ENCODE peak calls at places on chromosome 7, in eight cellular contexts. B is suprapubic skin, I is heart left ventricle, F is HCT116, V is A549, X is adrenal gland, Y is HepG2, E is right lobe of liver. K is an unnamed sample.
A peak's percentile ranks its signal among the peaks of the same experiment; 100 is the strongest.

GRCh38 chr7:140054751-140055150 is 8.0 kb downstream of the PARP12 start:
- DNase-seq in Y (no peak), I (no peak), E (no peak), B (no peak), X (no peak), V (no peak), F (no peak), K (no peak)

GRCh38 chr7:80346704-80347103 is 165.2 kb downstream of the GNAT3 start:
- DNase-seq in E (no peak), V (peak; percentile 10), B (no peak), I (no peak), F (peak; percentile 41), Y (no peak), X (no peak), K (no peak)

GRCh38 chr7:157670490-157671357 is 333.9 kb downstream of the DNAJB6 start:
- DNase-seq in B (peak; percentile 32), I (no peak), Y (no peak), X (no peak), F (no peak), E (no peak), V (no peak), K (no peak)

GRCh38 chr7:155864271-155864985 is 52.2 kb upstream of the SHH start:
- DNase-seq in V (no peak), E (no peak), I (no peak), X (no peak), Y (no peak), F (no peak), B (peak; percentile 14), K (no peak)

GRCh38 chr7:73716318-73716890 is 3.1 kb downstream of the STX1A start:
- DNase-seq in E (no peak), B (no peak), X (no peak), Y (no peak), F (no peak), I (no peak), V (peak; percentile 53), K (no peak)

GRCh38 chr7:12692035-12692434 is 4.6 kb downstream of the ARL4A start:
- DNase-seq in B (no peak), V (no peak), E (no peak), X (no peak), I (no peak), F (no peak), Y (no peak), K (no peak)

GRCh38 chr7:1676550-1677071 is 6.5 kb downstream of the ELFN1 start:
- DNase-seq in F (no peak), E (no peak), V (no peak), B (no peak), X (no peak), I (no peak), Y (no peak), K (peak; percentile 65)

GRCh38 chr7:125136755-125137547 is 207.3 kb upstream of the POT1 start:
- DNase-seq in E (no peak), B (no peak), V (peak; percentile 1), I (no peak), X (no peak), F (peak; percentile 12), Y (no peak), K (no peak)

GRCh38 chr7:16347461-16348192 is 73.7 kb downstream of the CRPPA start:
- DNase-seq in I (no peak), F (no peak), V (no peak), E (no peak), B (no peak), X (no peak), Y (no peak), K (no peak)

GRCh38 chr7:143463556-143463955 is 14.1 kb upstream of the TAS2R41 start:
- DNase-seq in V (no peak), B (no peak), Y (no peak), I (no peak), X (no peak), F (no peak), E (no peak), K (no peak)

GRCh38 chr7:140230517-140230861 is 53.7 kb upstream of the KDM7A start:
- DNase-seq in I (peak; percentile 67), Y (peak; percentile 35), V (no peak), E (peak; percentile 70), F (no peak), X (no peak), B (no peak), K (peak; percentile 93)

GRCh38 chr7:69115788-69116187 is 482.5 kb upstream of the AUTS2 start:
- DNase-seq in I (no peak), X (no peak), B (no peak), Y (no peak), F (no peak), V (no peak), E (no peak), K (peak; percentile 12)

GRCh38 chr7:13028036-13028730 is 340.8 kb downstream of the ARL4A start:
- DNase-seq in B (no peak), Y (no peak), V (no peak), F (no peak), E (no peak), X (no peak), I (no peak), K (no peak)

GRCh38 chr7:17774248-17774647 is 166.0 kb downstream of the SNX13 start:
- DNase-seq in E (no peak), Y (no peak), F (no peak), I (no peak), V (peak; percentile 18), B (no peak), X (no peak), K (no peak)

GRCh38 chr7:143884978-143885559 is 16.9 kb downstream of the TCAF1 start:
- DNase-seq in V (no peak), X (peak; percentile 61), B (no peak), E (peak; percentile 34), I (peak; percentile 35), F (no peak), Y (no peak), K (no peak)

GRCh38 chr7:101733713-101734475 is 83.5 kb upstream of the CUX1 start:
- DNase-seq in X (peak; percentile 57), B (no peak), E (peak; percentile 62), V (no peak), Y (peak; percentile 57), I (peak; percentile 49), F (no peak), K (no peak)

GRCh38 chr7:149780056-149780455 is 6.7 kb upstream of the ZNF467 start:
- DNase-seq in B (no peak), F (no peak), V (no peak), E (no peak), X (no peak), I (no peak), Y (no peak), K (no peak)

GRCh38 chr7:112069879-112070321 is 136.3 kb downstream of the DOCK4 start:
- DNase-seq in X (no peak), F (no peak), E (no peak), I (no peak), Y (no peak), B (no peak), V (no peak), K (no peak)

GRCh38 chr7:16564909-16565426 is 38.3 kb downstream of the LRRC72 start:
- DNase-seq in B (no peak), X (no peak), Y (peak; percentile 38), V (peak; percentile 58), F (peak; percentile 66), E (no peak), I (no peak), K (no peak)

GRCh38 chr7:123557016-123557630 is 495 bp downstream of the NDUFA5 start:
- DNase-seq in E (no peak), F (no peak), Y (no peak), V (no peak), B (no peak), I (no peak), X (no peak), K (no peak)

GRCh38 chr7:66556549-66557213 is 72.0 kb upstream of the KCTD7 start:
- DNase-seq in X (no peak), E (no peak), Y (no peak), V (no peak), B (no peak), I (no peak), F (no peak), K (peak; percentile 81)

GRCh38 chr7:20783716-20784310 is 2.9 kb downstream of the SP8 start:
- DNase-seq in I (no peak), E (peak; percentile 54), F (no peak), V (no peak), X (no peak), B (no peak), Y (no peak), K (peak; percentile 85)
- H3K4me3 ChIP-seq in I (peak overlapping the region; percentile 27), E (no peak overlapping the region), F (no peak overlapping the region), V (no peak overlapping the region), X (peak overlapping the region; percentile 36), B (peak overlapping the region; percentile 51), Y (no peak overlapping the region), K (peak overlapping the region; percentile 2)

DNA sequence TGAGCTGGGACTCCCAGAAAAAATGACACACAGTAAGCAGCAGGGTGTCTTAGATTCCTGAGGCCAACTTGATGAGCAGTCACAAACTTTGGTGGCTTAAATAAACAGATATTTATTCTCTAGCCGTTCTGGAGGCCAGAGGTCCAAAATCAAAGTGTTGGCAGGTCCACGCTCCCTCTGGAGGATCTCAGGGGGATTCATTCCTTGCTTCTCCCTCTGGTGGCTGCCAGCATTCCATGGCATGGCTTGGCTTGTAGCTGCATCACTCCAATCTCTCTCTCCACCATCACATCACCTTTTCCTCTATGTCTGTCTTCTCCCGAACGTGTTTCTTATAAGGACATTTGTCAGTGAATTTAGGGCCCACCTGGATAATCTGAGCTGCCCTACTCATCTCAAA is 98.4 kb downstream of the OSBPL3 start:
- DNase-seq in X (no peak), V (peak; percentile 44), B (no peak), I (no peak), Y (peak; percentile 50), E (no peak), F (no peak), K (no peak)
- TF ChIP-seq CTCF in X (no peak), V (peak; percentile 18), B (no peak), I (no peak), Y (peak; percentile 52), E (no peak), F (peak; percentile 67), K (no peak)

GRCh38 chr7:99344061-99344647 is 18.5 kb downstream of the ARPC1A start:
- DNase-seq in E (no peak), B (no peak), V (no peak), Y (no peak), F (no peak), X (no peak), I (no peak), K (peak; percentile 78)
- TF ChIP-seq POLR2A in E (no peak), B (no peak), V (no peak), Y (no peak), F (no peak), X (no peak), I (no peak), K (no peak)

GRCh38 chr7:25117226-25118047 is 7.6 kb downstream of the CYCS start:
- DNase-seq in X (no peak), E (no peak), B (no peak), F (no peak), Y (peak; percentile 39), V (no peak), I (no peak), K (no peak)
- H3K4me3 ChIP-seq in X (no peak overlapping the region), E (no peak overlapping the region), B (no peak overlapping the region), F (no peak overlapping the region), Y (no peak overlapping the region), V (no peak overlapping the region), I (no peak overlapping the region), K (no peak overlapping the region)

DNA sequence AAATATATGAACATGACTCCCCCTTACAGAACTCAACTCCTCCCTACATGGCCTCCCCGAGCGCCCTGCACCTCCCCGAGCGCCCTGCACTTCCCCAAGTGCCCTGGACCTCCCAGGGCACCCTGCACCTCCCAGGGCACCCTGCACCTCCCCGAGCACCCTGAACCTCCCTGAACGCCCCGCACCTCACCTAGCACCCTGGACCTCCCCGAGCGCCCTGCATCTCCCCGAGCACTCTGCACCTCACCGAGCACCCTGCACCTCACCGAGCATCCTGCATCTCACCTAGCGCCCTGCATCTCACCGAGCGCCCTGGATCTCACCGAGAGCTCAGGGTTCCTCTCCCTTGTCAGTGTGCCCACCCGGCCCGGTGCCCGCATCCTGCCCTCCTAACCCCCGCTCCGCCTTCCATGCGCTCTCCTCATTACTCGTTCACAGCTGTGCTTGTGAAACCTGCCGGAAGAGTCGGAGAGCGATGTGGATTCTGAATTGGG is 134.3 kb downstream of the ACTR3B start:
- DNase-seq in F (no peak), V (no peak), Y (no peak), X (no peak), E (no peak), B (no peak), I (no peak), K (no peak)
- TF ChIP-seq CTCF in F (no peak), V (no peak), Y (no peak), X (no peak), E (no peak), B (no peak), I (no peak), K (no peak)